ENCODE peak calls at places on chromosomes 12 and 14, in five cellular contexts. I, A, W, H and Y are unnamed samples.
A peak's percentile ranks its signal among the peaks of the same experiment; 100 is the strongest.

GRCh38 chr12:27602516-27602915 is 78.5 kb downstream of the PPFIBP1 start:
- DNase-seq in I (no peak), A (no peak), W (no peak), H (no peak), Y (no peak)

GRCh38 chr14:75418779-75419768 is 8.7 kb upstream of the JDP2 start:
- DNase-seq in I (no peak), A (no peak), W (peak; percentile 79), H (no peak), Y (peak; percentile 63)

GRCh38 chr14:23299558-23299957 is 3.1 kb downstream of the PPP1R3E start:
- DNase-seq in I (no peak), A (no peak), W (peak; percentile 26), H (no peak), Y (no peak)

GRCh38 chr14:55721353-55721752 is 141.3 kb downstream of the KTN1 start:
- DNase-seq in I (no peak), A (no peak), W (no peak), H (no peak), Y (no peak)

GRCh38 chr14:68824517-68825347 is 31.9 kb upstream of the ZFP36L1 start:
- DNase-seq in I (peak; percentile 89), A (peak; percentile 75), W (peak; percentile 83), H (no peak), Y (peak; percentile 91)

GRCh38 chr14:33737446-33737845 is 213.4 kb downstream of the EGLN3 start:
- DNase-seq in I (no peak), A (no peak), W (no peak), H (no peak), Y (no peak)

GRCh38 chr12:108425238-108425795 is 86.2 kb upstream of the CMKLR1 start:
- DNase-seq in I (no peak), A (no peak), W (no peak), H (no peak), Y (no peak)

GRCh38 chr14:74843653-74844052 is 32.3 kb downstream of the PROX2 start:
- DNase-seq in I (peak; percentile 26), A (no peak), W (no peak), H (no peak), Y (no peak)

GRCh38 chr12:14570231-14570630 is 2.5 kb upstream of the PLBD1 start:
- DNase-seq in I (no peak), A (no peak), W (no peak), H (no peak), Y (no peak)

DNA sequence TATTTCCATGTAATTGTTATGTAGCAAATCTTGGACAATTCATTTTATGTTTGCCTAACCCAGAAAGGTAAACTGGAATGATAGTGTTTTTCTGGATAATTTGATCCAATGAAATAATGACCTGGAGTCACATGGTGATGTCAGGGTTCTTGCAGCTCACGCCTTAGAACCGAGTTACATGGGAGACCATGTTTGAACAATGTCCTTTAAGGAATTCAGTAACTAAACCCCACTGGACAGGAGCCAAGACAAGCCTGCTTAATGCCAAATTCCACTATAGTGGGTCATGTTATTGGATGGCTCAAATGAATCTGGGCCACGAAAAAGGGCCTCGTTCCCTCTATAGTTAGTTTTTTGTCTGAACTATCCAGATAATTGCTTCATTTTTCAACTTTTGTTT is 255.8 kb upstream of the HMGA2 start:
- DNase-seq in I (no peak), A (no peak), W (no peak), H (no peak), Y (peak; percentile 47)
- TF ChIP-seq EP300 in I (no peak), A (no peak), W (no peak), H (no peak), Y (no peak)

DNA sequence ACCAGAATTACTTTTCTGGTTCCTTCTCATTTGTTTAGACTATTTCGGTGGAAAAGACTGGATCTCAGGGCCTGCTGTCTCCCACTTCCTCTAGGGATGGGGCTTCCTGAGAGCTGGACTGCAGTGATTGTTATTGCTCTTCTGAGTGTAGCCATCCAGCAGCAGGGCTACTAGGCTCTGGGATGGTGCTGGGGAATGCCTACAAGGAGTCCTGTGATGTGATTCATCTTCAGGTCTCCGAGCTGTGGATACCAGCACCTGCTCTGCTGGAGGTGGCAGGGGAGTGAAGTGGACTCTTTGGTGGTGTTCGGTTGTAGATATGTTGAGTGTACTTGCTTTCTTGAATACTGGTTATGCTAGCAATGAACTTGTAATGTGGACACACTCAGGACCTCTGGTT is 42.7 kb downstream of the AEBP2 start:
- DNase-seq in I (no peak), A (no peak), W (no peak), H (no peak), Y (no peak)
- TF ChIP-seq EP300 in I (no peak), A (no peak), W (no peak), H (no peak), Y (no peak)

DNA sequence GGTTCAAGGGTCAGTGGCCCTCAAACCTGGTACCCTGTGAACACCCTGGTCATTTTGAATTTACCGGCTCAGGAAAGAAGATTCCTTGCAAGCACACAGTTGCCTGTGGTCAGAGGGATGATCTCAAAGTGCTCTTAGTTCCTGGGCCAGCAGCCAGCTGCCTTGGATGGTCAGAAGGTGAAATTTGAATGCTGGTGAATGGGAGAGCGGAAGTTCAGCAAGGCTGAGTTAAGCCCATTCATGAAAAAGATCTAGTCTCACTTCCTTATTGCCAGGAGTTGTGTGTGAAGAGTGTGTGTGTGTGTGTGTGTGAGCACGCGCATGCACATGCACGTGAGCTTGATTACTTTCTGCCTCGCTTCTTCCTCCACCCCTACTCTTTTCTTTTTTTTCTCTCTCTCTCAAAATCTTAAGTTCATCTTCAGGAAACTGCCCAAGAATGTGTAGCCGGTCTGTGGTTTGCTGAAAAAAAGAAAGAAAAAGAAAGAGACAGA is 155.5 kb upstream of the CCND2 start:
- DNase-seq in I (peak; percentile 53), A (no peak), W (no peak), H (peak; percentile 90), Y (no peak)
- TF ChIP-seq EP300 in I (no peak), A (no peak), W (no peak), H (no peak), Y (no peak)

DNA sequence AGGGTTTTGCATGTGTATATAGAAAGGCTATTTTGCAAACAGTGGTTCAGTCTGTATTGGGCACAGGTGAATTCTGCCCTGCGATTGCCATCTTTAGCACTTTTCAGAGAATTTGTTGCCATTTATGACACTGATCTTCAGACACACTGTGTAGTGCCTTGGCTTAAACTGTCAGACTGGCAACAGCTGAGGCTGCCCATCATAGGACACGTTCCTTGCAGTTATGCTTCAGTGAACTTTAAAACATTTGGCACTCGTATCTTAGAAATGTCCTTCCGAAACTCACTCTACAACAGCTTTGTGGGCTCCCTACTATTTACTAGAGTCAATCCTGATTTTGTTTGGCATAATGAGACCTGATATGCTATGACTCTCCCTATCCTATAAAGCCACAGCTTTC is 29.1 kb downstream of the AP5M1 start:
- DNase-seq in I (no peak), A (no peak), W (no peak), H (no peak), Y (no peak)
- TF ChIP-seq EP300 in I (no peak), A (no peak), W (no peak), H (no peak), Y (no peak)

GRCh38 chr12:67772276-67773169 is 124.0 kb downstream of the DYRK2 start:
- DNase-seq in I (no peak), A (no peak), W (no peak), H (no peak), Y (no peak)
- TF ChIP-seq EP300 in I (no peak), A (no peak), W (no peak), H (no peak), Y (no peak)

DNA sequence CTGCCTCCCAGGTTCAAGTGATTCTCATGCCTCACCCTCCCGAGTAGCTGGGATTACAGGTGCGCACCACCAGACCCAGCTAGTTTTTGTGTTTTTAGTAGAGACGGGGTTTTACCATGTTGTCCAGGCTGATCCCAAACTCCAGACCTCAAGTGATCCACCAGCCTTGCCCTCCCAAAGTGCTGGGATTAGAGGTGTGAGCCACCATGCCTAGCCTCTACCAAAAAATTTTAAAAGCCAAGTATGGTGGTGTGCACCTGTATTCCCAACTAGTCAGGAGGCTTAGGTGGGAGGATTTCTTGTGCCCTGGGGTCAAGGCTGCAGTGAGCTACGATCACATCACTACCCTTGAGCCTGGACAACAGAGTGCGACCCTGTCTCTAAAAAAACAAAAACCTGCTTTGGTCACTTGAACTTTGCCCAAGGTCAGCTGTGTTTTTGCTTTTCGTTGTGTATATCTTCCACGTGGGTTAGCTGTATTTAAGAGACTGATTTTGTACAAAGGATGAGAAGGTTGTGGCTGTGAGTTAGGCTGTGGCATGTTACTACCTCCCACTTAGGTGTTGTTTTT is 12.7 kb downstream of the C12orf76 start:
- DNase-seq in I (no peak), A (no peak), W (no peak), H (no peak), Y (no peak)
- TF ChIP-seq EP300 in I (no peak), A (no peak), W (no peak), H (no peak), Y (no peak)

GRCh38 chr12:52975204-52975603 is 26.3 kb downstream of the KRT18 start:
- DNase-seq in I (no peak), A (no peak), W (peak; percentile 36), H (no peak), Y (no peak)

GRCh38 chr12:52971701-52972329 is 22.9 kb downstream of the KRT18 start:
- DNase-seq in I (no peak), A (no peak), W (no peak), H (no peak), Y (no peak)

GRCh38 chr12:52965337-52965731 is 16.4 kb downstream of the KRT18 start:
- DNase-seq in I (no peak), A (peak; percentile 76), W (no peak), H (no peak), Y (no peak)

GRCh38 chr12:52964556-52965336 is 15.8 kb downstream of the KRT18 start:
- DNase-seq in I (no peak), A (peak; percentile 52), W (no peak), H (no peak), Y (no peak)

GRCh38 chr12:52969828-52970569 is 21.1 kb downstream of the KRT18 start:
- DNase-seq in I (no peak), A (no peak), W (no peak), H (no peak), Y (peak; percentile 91)
- TF ChIP-seq EP300 in I (no peak), A (no peak), W (no peak), H (no peak), Y (no peak)